ENCODE peak calls at places on chromosomes 11 and 22, in five cellular contexts. T is HCT116, X is K562, Q is SK-N-SH, P is H1. Z is an unnamed sample.
A peak's percentile ranks its signal among the peaks of the same experiment; 100 is the strongest.

GRCh38 chr11:200224-201003 is 6.8 kb downstream of the BET1L start:
- DNase-seq in T (no peak), X (no peak), Q (no peak), P (peak; percentile 37), Z (no peak)

GRCh38 chr11:36073411-36074203 is 129.7 kb downstream of the LDLRAD3 start:
- DNase-seq in Q (peak; percentile 69), X (no peak), P (no peak), T (no peak), Z (no peak)

GRCh38 chr11:67463680-67464410 is 5.2 kb downstream of the TMEM134 start:
- DNase-seq in T (peak; percentile 73), P (no peak), Q (peak; percentile 51), X (peak; percentile 85), Z (peak; percentile 87)

GRCh38 chr22:31244044-31244942 is 32.2 kb downstream of the LIMK2 start:
- DNase-seq in P (no peak), X (no peak), T (peak; percentile 33), Q (peak; percentile 31), Z (no peak)

GRCh38 chr22:49347376-49347775 is 480.3 kb downstream of the BRD1 start:
- DNase-seq in P (no peak), X (no peak), Q (no peak), T (no peak), Z (no peak)

GRCh38 chr11:63592975-63593395 is 21.2 kb downstream of the PLAAT3 start:
- DNase-seq in P (peak; percentile 68), X (no peak), Q (peak; percentile 36), T (no peak), Z (peak; percentile 69)

GRCh38 chr11:9528573-9529332 is 44.7 kb upstream of the WEE1 start:
- DNase-seq in Q (no peak), T (no peak), P (peak; percentile 29), X (no peak), Z (no peak)

GRCh38 chr22:17083811-17084540 is 824 bp upstream of the IL17RA start:
- DNase-seq in Q (no peak), T (no peak), P (no peak), X (no peak), Z (no peak)

GRCh38 chr22:22168190-22168940 is 76.2 kb upstream of the VPREB1 start:
- DNase-seq in T (peak; percentile 88), X (peak; percentile 74), Q (peak; percentile 16), P (no peak), Z (peak; percentile 78)

GRCh38 chr11:128036006-128036405 is 551.4 kb downstream of the ETS1 start:
- DNase-seq in T (no peak), X (no peak), P (no peak), Q (no peak), Z (no peak)

GRCh38 chr11:64870176-64870892 is 8.1 kb downstream of the EHD1 start:
- DNase-seq in X (peak; percentile 85), Q (no peak), T (no peak), P (no peak), Z (no peak)

GRCh38 chr11:129023968-129024676 is 81.5 kb upstream of the TP53AIP1 start:
- DNase-seq in T (peak; percentile 82), Q (no peak), P (peak; percentile 55), X (no peak), Z (peak; percentile 79)

GRCh38 chr11:70415176-70415575 is 16.8 kb downstream of the CTTN start:
- DNase-seq in Q (no peak), P (no peak), T (no peak), X (no peak), Z (no peak)

GRCh38 chr11:70415642-70416395 is 17.5 kb downstream of the CTTN start:
- DNase-seq in P (no peak), T (no peak), Q (no peak), X (no peak), Z (no peak)

GRCh38 chr11:70416881-70417280 is 18.6 kb downstream of the CTTN start:
- DNase-seq in T (no peak), Q (no peak), P (no peak), X (no peak), Z (no peak)

GRCh38 chr11:70413151-70413550 is 14.8 kb downstream of the CTTN start:
- DNase-seq in P (no peak), Q (no peak), X (no peak), T (no peak), Z (no peak)

GRCh38 chr11:70414341-70415100 is 16.2 kb downstream of the CTTN start:
- DNase-seq in T (no peak), Q (no peak), P (no peak), X (no peak), Z (no peak)
- TF ChIP-seq JUND in T (no peak), Q (no peak), P (no peak), X (no peak), Z (no peak)

DNA sequence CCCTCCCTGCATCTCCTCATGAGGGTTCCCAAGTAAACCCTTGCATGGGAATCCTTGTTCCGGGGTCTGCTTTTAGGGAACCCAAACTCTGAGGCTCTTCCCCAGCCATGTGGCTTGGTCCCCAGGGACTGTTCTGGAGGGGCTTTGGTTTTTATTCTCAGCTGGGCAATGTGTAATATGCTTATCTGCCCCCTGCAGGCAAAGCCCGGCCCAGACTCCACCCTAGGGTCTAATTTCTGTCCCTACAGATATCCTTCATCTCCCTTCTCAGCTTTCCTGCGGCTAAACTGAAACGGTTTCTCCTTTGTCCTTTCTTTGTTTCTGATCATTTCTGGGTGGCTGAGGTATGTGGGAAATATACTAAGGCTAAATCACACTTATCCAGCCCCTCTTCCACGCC is 37.1 kb downstream of the TST start:
- DNase-seq in Q (no peak), X (peak; percentile 87), T (no peak), P (no peak), Z (no peak)
- TF ChIP-seq JUND in Q (no peak), X (no peak), T (no peak), P (no peak), Z (no peak)

DNA sequence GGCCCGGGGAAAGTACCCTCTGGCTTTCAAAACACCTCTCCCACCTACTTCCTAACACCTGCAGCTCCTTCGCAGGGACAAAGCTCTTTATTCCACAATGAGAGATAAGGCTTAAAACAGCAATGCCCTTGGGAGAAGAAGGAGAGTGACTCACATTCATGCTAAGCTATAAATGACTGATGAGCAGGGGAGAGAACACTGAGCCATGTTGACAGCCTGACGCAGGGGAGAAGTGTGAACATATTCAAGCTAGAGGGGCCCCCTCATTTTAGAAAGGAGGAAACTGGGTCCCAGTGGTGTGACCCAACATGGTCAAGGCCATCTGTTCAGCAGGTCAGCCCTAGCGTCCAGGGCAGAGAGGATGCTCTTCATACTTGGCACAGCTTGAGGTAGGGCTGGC is 171.8 kb downstream of the DSCAML1 start:
- DNase-seq in Q (no peak), T (no peak), P (no peak), X (no peak), Z (no peak)
- TF ChIP-seq JUND in Q (no peak), T (no peak), P (no peak), X (no peak), Z (no peak)

GRCh38 chr11:73969091-73969490 is 13.6 kb downstream of the UCP2 start:
- DNase-seq in X (no peak), Q (no peak), P (no peak), T (no peak), Z (no peak)

GRCh38 chr11:73972187-73972586 is 10.5 kb downstream of the UCP2 start:
- DNase-seq in P (no peak), Q (no peak), T (no peak), X (no peak), Z (no peak)

GRCh38 chr11:73971175-73971719 is 11.4 kb downstream of the UCP2 start:
- DNase-seq in P (no peak), T (no peak), Q (no peak), X (no peak), Z (no peak)

GRCh38 chr11:73968356-73968966 is 14.2 kb downstream of the UCP2 start:
- DNase-seq in P (no peak), T (no peak), X (no peak), Q (no peak), Z (no peak)

GRCh38 chr11:73969991-73970800 is 12.4 kb downstream of the UCP2 start:
- DNase-seq in T (no peak), Q (peak; percentile 64), X (no peak), P (no peak), Z (no peak)
- TF ChIP-seq JUND in T (no peak), Q (no peak), X (no peak), P (no peak), Z (no peak)

DNA sequence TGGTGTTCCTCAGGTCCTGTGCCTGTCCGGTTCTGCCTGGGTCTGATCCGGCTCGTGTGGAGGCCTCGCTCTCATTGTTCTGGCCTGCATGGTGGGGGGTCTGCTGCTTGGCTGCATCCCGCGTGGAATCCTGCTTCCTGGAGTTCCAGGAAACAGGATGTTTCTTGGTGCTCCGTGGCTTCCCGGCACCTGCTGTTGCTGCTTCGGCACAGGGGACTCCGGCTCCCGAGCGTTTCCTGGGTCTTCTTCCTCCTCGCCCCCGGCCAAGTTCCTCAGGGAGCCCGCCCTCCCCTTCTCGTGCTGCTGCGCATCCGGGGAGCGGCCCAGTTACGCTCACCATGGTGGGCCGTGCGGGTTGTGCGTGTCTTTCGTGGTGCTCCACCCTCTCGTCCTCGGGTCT is 29.9 kb downstream of the GLB1L2 start:
- DNase-seq in X (no peak), P (no peak), T (no peak), Q (no peak), Z (no peak)
- TF ChIP-seq JUND in X (no peak), P (no peak), T (no peak), Q (no peak), Z (no peak)

GRCh38 chr11:19951558-19952083 is 208.7 kb downstream of the DBX1 start:
- DNase-seq in T (peak; percentile 32), Q (peak; percentile 42), P (no peak), X (peak; percentile 49), Z (peak; percentile 41)
- TF ChIP-seq JUND in T (no peak), Q (no peak), P (no peak), X (peak; percentile 11), Z (no peak)

GRCh38 chr11:13896175-13896989 is 66.1 kb upstream of the SPON1 start:
- DNase-seq in X (no peak), Q (no peak), T (no peak), P (no peak), Z (no peak)
- TF ChIP-seq JUND in X (no peak), Q (no peak), T (no peak), P (no peak), Z (no peak)

Z was measured in T47D.